ENCODE peak calls at places on chromosomes 16 and 17, in seven cellular contexts. M is pulmonary artery endothelial cell; I is C1 segment of cervical spinal cord; S is substantia nigra; H is NCI-H2029; O is stimulated activated CD8-positive, alpha-beta memory T cell treated with anti-CD3 and anti-CD28 coated beads, Interleukin-2, amount 100 ng/mL, for 48 hours; L is T-cell. Q is an unnamed sample.

GRCh38 chr17:72111374-72111773 is 9.4 kb upstream of the SOX9 start:
- DNase-seq in M (no peak), I (no peak), S (no peak), H (no peak), O (no peak), L (no peak), Q (no peak)

GRCh38 chr16:56332464-56333079 is 92.8 kb downstream of the AMFR start:
- DNase-seq in M (no peak), I (peak; percentile 43), S (peak; percentile 80), H (no peak), O (no peak), L (no peak), Q (no peak)

GRCh38 chr17:44786551-44787081 is 27.8 kb downstream of the ADAM11 start:
- DNase-seq in M (no peak), I (peak; percentile 23), S (no peak), H (no peak), O (no peak), L (no peak), Q (no peak)

GRCh38 chr17:75909051-75909811 is 4.5 kb upstream of the MRPL38 start:
- DNase-seq in M (no peak), I (no peak), S (no peak), H (peak; percentile 85), O (no peak), L (no peak), Q (no peak)

GRCh38 chr16:8960788-8961109 is 3.0 kb downstream of the USP7 start:
- DNase-seq in M (no peak), I (no peak), S (no peak), H (no peak), O (no peak), L (no peak), Q (no peak)

GRCh38 chr17:7233701-7234099 is 617 bp downstream of the DVL2 start:
- DNase-seq in M (no peak), I (no peak), S (no peak), H (no peak), O (no peak), L (no peak), Q (no peak)

GRCh38 chr16:50245417-50246298 is 20.7 kb upstream of the ADCY7 start:
- DNase-seq in M (no peak), I (no peak), S (no peak), H (no peak), O (peak; percentile 35), L (no peak), Q (no peak)

GRCh38 chr17:76013377-76013932 is 12.8 kb downstream of the CDK3 start:
- DNase-seq in M (no peak), I (no peak), S (no peak), H (no peak), O (no peak), L (no peak), Q (no peak)

GRCh38 chr16:74297296-74297665 is 667 bp downstream of the PSMD7 start:
- DNase-seq in M (no peak), I (no peak), S (no peak), H (no peak), O (peak; percentile 10), L (no peak), Q (no peak)

GRCh38 chr16:3023415-3023668 is 400 bp downstream of the HCFC1R1 start:
- DNase-seq in M (no peak), I (peak; percentile 61), S (peak; percentile 50), H (no peak), O (no peak), L (no peak), Q (no peak)

GRCh38 chr16:72840591-72841381 is 207.1 kb downstream of the ZFHX3 start:
- DNase-seq in M (no peak), I (no peak), S (no peak), H (no peak), O (no peak), L (no peak), Q (no peak)

GRCh38 chr17:27318228-27318627 is 24.3 kb downstream of the WSB1 start:
- DNase-seq in M (no peak), I (no peak), S (no peak), H (no peak), O (no peak), L (no peak), Q (no peak)